ENCODE peak calls at places on chromosomes 4 and X, in nine cellular contexts. F is colonic mucosa; T is lung; Y is left ventricle myocardium inferior; G is tibial nerve; W is CD8-positive, alpha-beta memory T cell; E is transverse colon; C is BE2C; M is IMR-90. Z is an unnamed sample.

GRCh38 chr4:55080174-55080865 is 45.1 kb downstream of the KDR start:
- DNase-seq in F (no peak), T (no peak), Y (no peak), G (no peak), W (no peak), E (no peak), C (no peak), M (no peak), Z (no peak)

GRCh38 chr4:17722361-17722710 is 59.1 kb downstream of the FAM184B start:
- DNase-seq in F (no peak), T (no peak), Y (no peak), G (no peak), W (no peak), E (no peak), C (no peak), M (no peak), Z (no peak)

GRCh38 chr4:52312722-52313121 is 261.6 kb downstream of the SPATA18 start:
- DNase-seq in F (no peak), T (no peak), Y (no peak), G (no peak), W (no peak), E (no peak), C (no peak), M (no peak), Z (no peak)

GRCh38 chr4:161949941-161950725 is 213.7 kb downstream of the FSTL5 start:
- DNase-seq in F (no peak), T (no peak), Y (no peak), G (no peak), W (no peak), E (no peak), C (no peak), M (peak; percentile 49), Z (no peak)

GRCh38 chr4:80073362-80074008 is 456 bp upstream of the ANTXR2 start:
- DNase-seq in F (no peak), T (no peak), Y (no peak), G (no peak), W (peak; percentile 12), E (no peak), C (no peak), M (no peak), Z (no peak)

GRCh38 chr4:183402771-183403170 is 41.7 kb upstream of the CDKN2AIP start:
- DNase-seq in F (no peak), T (no peak), Y (no peak), G (no peak), W (no peak), E (no peak), C (no peak), M (no peak), Z (no peak)

GRCh38 chr4:38803833-38804653 is 548 bp downstream of the TLR1 start:
- DNase-seq in F (no peak), T (no peak), Y (no peak), G (no peak), W (no peak), E (no peak), C (no peak), M (no peak), Z (no peak)

GRCh38 chrX:850471-850916 is 219.9 kb downstream of the SHOX start:
- DNase-seq in F (no peak), T (no peak), Y (no peak), G (no peak), W (no peak), E (no peak), C (no peak), M (no peak), Z (no peak)

GRCh38 chrX:10429908-10430307 is 190.5 kb downstream of the MID1 start:
- DNase-seq in F (no peak), T (no peak), Y (no peak), G (no peak), W (no peak), E (no peak), C (no peak), M (no peak), Z (no peak)

GRCh38 chr4:42401171-42401570 is 3.9 kb downstream of the SHISA3 start:
- DNase-seq in F (no peak), T (no peak), Y (no peak), G (no peak), W (no peak), E (no peak), C (peak; percentile 37), M (no peak), Z (no peak)

GRCh38 chrX:40108959-40109287 is 11.2 kb upstream of the BCOR start:
- DNase-seq in F (peak; percentile 79), T (no peak), Y (peak; percentile 83), G (no peak), W (peak; percentile 57), E (peak; percentile 84), C (peak; percentile 82), M (peak; percentile 76), Z (peak; percentile 87)

GRCh38 chr4:15702941-15703403 is at the start of gene BST1:
- DNase-seq in F (peak; percentile 89), T (peak; percentile 83), Y (peak; percentile 75), G (peak; percentile 22), W (peak; percentile 33), E (peak; percentile 81), C (peak; percentile 43), M (peak; percentile 50), Z (peak; percentile 88)

GRCh38 chr4:123406862-123407261 is 10.3 kb downstream of the SPRY1 start:
- DNase-seq in F (no peak), T (no peak), Y (no peak), G (no peak), W (no peak), E (no peak), C (no peak), M (no peak), Z (no peak)

GRCh38 chr4:151604238-151604637 is 156.6 kb downstream of the GATB start:
- DNase-seq in F (no peak), T (no peak), Y (no peak), G (no peak), W (no peak), E (no peak), C (peak; percentile 36), M (peak; percentile 32), Z (no peak)

GRCh38 chr4:154467886-154468285 is 23.7 kb downstream of the DCHS2 start:
- DNase-seq in F (no peak), T (no peak), Y (no peak), G (no peak), W (no peak), E (no peak), C (no peak), M (peak; percentile 32), Z (no peak)

GRCh38 chrX:41180194-41180902 is 95.1 kb downstream of the USP9X start:
- DNase-seq in F (peak; percentile 49), T (peak; percentile 38), Y (no peak), G (no peak), W (peak; percentile 35), E (peak; percentile 32), C (peak; percentile 34), M (peak; percentile 77), Z (peak; percentile 61)

GRCh38 chr4:148680884-148681283 is 238.7 kb upstream of the NR3C2 start:
- DNase-seq in F (peak; percentile 63), T (no peak), Y (no peak), G (no peak), W (no peak), E (peak; percentile 24), C (no peak), M (no peak), Z (no peak)

GRCh38 chr4:148684638-148685037 is 242.4 kb upstream of the NR3C2 start:
- DNase-seq in F (no peak), T (no peak), Y (no peak), G (no peak), W (no peak), E (no peak), C (no peak), M (no peak), Z (no peak)

GRCh38 chr4:148692242-148692641 is 250.0 kb upstream of the NR3C2 start:
- DNase-seq in F (peak; percentile 68), T (no peak), Y (no peak), G (no peak), W (no peak), E (peak; percentile 63), C (no peak), M (no peak), Z (no peak)

GRCh38 chr4:148686449-148686848 is 244.2 kb upstream of the NR3C2 start:
- DNase-seq in F (no peak), T (no peak), Y (no peak), G (no peak), W (no peak), E (no peak), C (no peak), M (no peak), Z (no peak)
- H3K4me1 ChIP-seq in F (peaks cover 13% of the 10 kb centered on the region), T (no peaks in the 10 kb centered on the region), Y (no peaks in the 10 kb centered on the region), G (no peaks in the 10 kb centered on the region), W (no peaks in the 10 kb centered on the region), E (peaks cover 42% of the 10 kb centered on the region), C (no peaks in the 10 kb centered on the region), M (no peaks in the 10 kb centered on the region), Z (no peaks in the 10 kb centered on the region)

DNA sequence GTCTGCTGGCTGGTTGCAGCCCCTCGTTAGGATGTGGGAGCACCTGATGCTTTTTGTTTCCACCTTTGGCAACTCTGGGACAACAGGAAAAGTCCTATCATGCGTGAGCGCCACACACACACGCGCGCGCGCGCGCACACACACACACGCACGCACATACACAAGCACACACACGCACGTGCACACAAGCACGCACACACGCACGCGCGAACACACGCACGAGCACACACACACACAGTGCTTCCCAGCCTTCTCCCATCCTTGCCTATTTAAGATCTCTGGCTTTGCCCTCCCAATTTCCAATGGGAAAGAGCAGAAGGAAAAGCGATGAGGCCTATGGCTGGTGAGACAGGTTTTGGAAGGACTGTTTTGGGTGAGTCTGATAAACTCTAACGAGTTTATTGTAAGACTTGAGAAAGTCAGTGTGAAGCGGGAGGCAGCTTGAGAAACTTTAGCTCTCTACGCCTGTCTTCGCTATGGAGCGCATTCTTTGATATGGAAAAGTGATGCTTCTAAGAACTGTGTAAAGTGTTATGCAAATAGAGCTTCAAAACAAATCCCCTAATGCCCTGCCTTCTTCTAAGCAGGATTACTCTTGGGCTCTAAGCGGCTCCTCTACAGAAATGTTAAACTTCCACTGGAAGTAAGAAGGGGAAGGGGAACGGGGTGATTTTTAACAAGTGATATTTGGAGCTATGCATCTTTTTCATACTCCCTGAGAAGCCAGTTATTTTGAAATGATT is 11.8 kb downstream of the SUPT20HL1 start:
- DNase-seq in F (no peak), T (no peak), Y (no peak), G (no peak), W (no peak), E (no peak), C (no peak), M (no peak), Z (no peak)
- H3K4me3 ChIP-seq in F (no peak overlapping the region), T (no peak overlapping the region), Y (no peak overlapping the region), G (no peak overlapping the region), W (no peak overlapping the region), E (no peak overlapping the region), C (no peak overlapping the region), M (no peak overlapping the region), Z (no peak overlapping the region)

GRCh38 chr4:142358656-142359055 is 487.4 kb downstream of the INPP4B start:
- DNase-seq in F (no peak), T (peak; percentile 30), Y (no peak), G (no peak), W (no peak), E (no peak), C (no peak), M (no peak), Z (no peak)
- H3K4me1 ChIP-seq in F (no peaks in the 10 kb centered on the region), T (peaks cover 15% of the 10 kb centered on the region), Y (peaks cover 24% of the 10 kb centered on the region), G (peaks cover 14% of the 10 kb centered on the region), W (peaks cover 69% of the 10 kb centered on the region), E (peaks cover 11% of the 10 kb centered on the region), C (no peaks in the 10 kb centered on the region), M (peaks cover 3% of the 10 kb centered on the region), Z (peaks cover 3% of the 10 kb centered on the region)

DNA sequence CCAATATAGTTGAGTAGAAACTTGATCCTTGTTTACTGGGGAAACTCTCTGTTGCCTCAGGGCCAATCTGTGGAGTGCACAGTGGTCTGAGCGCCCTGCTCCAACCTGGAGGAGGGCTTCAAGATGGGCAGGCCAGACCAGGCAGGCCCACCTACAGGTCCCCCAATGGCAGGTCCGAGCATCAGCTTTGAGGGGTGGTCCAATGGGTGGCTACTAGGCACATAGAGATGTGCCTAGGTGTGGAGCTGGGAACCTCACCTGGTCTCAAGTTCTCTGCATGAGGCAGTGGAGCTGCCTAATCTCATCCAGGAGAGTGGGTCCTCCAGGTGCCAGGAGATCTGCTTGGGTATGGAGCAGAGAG is 252.9 kb downstream of the ARHGAP10 start:
- DNase-seq in F (no peak), T (no peak), Y (no peak), G (no peak), W (no peak), E (no peak), C (no peak), M (no peak), Z (no peak)
- H3K4me3 ChIP-seq in F (no peak overlapping the region), T (no peak overlapping the region), Y (no peak overlapping the region), G (no peak overlapping the region), W (no peak overlapping the region), E (no peak overlapping the region), C (no peak overlapping the region), M (no peak overlapping the region), Z (no peak overlapping the region)